ENCODE peak calls at places on chromosomes 4 and X, in four cellular contexts. B is suprapubic skin, Q is transverse colon, D is endothelial cell of umbilical vein. K is an unnamed sample.

GRCh38 chr4:76803522-76803921 is 94.4 kb downstream of the SOWAHB start:
- DNase-seq in B (no peak), D (peak; percentile 89), Q (no peak), K (no peak)

GRCh38 chr4:113760094-113760851 is 1.3 kb downstream of the CAMK2D start:
- DNase-seq in B (peak; percentile 71), D (peak; percentile 67), Q (peak; percentile 45), K (no peak)

GRCh38 chr4:70754990-70755688 is 33.4 kb downstream of the RUFY3 start:
- DNase-seq in D (no peak), B (no peak), Q (no peak), K (no peak)

GRCh38 chr4:124262211-124263179 is 450.0 kb downstream of the ANKRD50 start:
- DNase-seq in Q (peak; percentile 56), B (peak; percentile 67), D (peak; percentile 86), K (peak; percentile 50)

GRCh38 chrX:39477438-39478120 is 620.2 kb downstream of the BCOR start:
- DNase-seq in Q (peak; percentile 35), D (peak; percentile 2), B (peak; percentile 69), K (no peak)

GRCh38 chr4:60611762-60612496 is 588.2 kb upstream of the ADGRL3 start:
- DNase-seq in D (no peak), B (no peak), Q (no peak), K (no peak)

GRCh38 chr4:168652818-168653217 is 156.0 kb downstream of the PALLD start:
- DNase-seq in Q (no peak), D (no peak), B (no peak), K (no peak)

GRCh38 chr4:23001478-23001877 is 308.7 kb downstream of the GBA3 start:
- DNase-seq in B (no peak), D (no peak), Q (no peak), K (no peak)

GRCh38 chr4:15327311-15328298 is 100.2 kb upstream of the C1QTNF7 start:
- DNase-seq in B (no peak), Q (no peak), D (no peak), K (no peak)

GRCh38 chr4:110309686-110310085 is 111.3 kb upstream of the ELOVL6 start:
- DNase-seq in Q (no peak), D (no peak), B (no peak), K (no peak)

GRCh38 chrX:3666975-3667374 is 46.5 kb downstream of the PRKX start:
- DNase-seq in D (no peak), B (no peak), Q (no peak), K (no peak)

GRCh38 chr4:108693211-108693610 is 42.8 kb downstream of the OSTC start:
- DNase-seq in B (no peak), Q (no peak), D (no peak), K (no peak)

GRCh38 chr4:133102612-133103409 is 46.3 kb upstream of the PCDH10 start:
- DNase-seq in B (no peak), D (no peak), Q (no peak), K (no peak)

GRCh38 chr4:153527690-153528089 is 61.5 kb downstream of the TMEM131L start:
- DNase-seq in B (no peak), Q (no peak), D (no peak), K (no peak)

GRCh38 chr4:177726111-177726510 is 283.9 kb upstream of the AGA start:
- DNase-seq in Q (no peak), B (no peak), D (no peak), K (no peak)

GRCh38 chr4:121863787-121864186 is 6.5 kb downstream of the BBS7 start:
- DNase-seq in D (no peak), B (no peak), Q (no peak), K (no peak)

GRCh38 chr4:140719022-140719421 is 37.2 kb downstream of the TBC1D9 start:
- DNase-seq in Q (no peak), D (peak; percentile 62), B (no peak), K (no peak)

GRCh38 chrX:46837543-46838481 is 969 bp downstream of the RP2 start:
- DNase-seq in Q (no peak), D (peak; percentile 43), B (no peak), K (no peak)

DNA sequence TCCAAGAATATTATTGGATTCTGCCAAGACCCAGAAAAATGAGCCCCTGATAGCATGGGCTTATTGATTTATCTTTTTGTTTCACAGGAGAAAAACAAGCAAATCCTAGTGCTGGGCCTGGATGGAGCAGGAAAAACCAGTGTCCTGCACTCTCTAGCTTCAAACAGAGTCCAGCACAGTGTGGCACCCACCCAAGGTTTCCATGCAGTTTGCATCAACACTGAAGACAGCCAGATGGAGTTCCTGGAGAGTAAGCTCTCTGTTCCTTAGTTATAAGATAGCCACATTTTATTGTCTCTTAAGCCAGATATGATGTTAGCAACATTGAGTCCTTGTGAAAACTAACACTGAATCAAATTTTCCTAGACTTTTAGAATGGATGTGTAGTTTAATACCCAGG is 5.5 kb downstream of the ARL9 start:
- DNase-seq in Q (peak; percentile 13), D (no peak), B (no peak), K (no peak)
- TF ChIP-seq POLR2AphosphoS5 in Q (no peak), D (no peak), B (no peak), K (no peak)

GRCh38 chr4:80471701-80472100 is 136.2 kb downstream of the CFAP299 start:
- DNase-seq in Q (peak; percentile 62), B (no peak), D (no peak), K (peak; percentile 60)

GRCh38 chr4:80463509-80463908 is 128.0 kb downstream of the CFAP299 start:
- DNase-seq in Q (no peak), D (no peak), B (no peak), K (no peak)

GRCh38 chr4:80465238-80465637 is 129.7 kb downstream of the CFAP299 start:
- DNase-seq in D (no peak), Q (no peak), B (no peak), K (no peak)

GRCh38 chr4:80462537-80463207 is 127.1 kb downstream of the CFAP299 start:
- DNase-seq in D (no peak), Q (no peak), B (no peak), K (no peak)

GRCh38 chr4:80466618-80467017 is 131.1 kb downstream of the CFAP299 start:
- DNase-seq in B (no peak), Q (no peak), D (no peak), K (no peak)
- TF ChIP-seq POLR2A in B (no peak), Q (no peak), D (no peak), K (no peak)

GRCh38 chr4:56821394-56822263 is at the start of gene SPINK2:
- DNase-seq in B (no peak), D (no peak), Q (peak; percentile 63), K (no peak)
- TF ChIP-seq POLR2AphosphoS5 in B (no peak), D (no peak), Q (no peak), K (no peak)

DNA sequence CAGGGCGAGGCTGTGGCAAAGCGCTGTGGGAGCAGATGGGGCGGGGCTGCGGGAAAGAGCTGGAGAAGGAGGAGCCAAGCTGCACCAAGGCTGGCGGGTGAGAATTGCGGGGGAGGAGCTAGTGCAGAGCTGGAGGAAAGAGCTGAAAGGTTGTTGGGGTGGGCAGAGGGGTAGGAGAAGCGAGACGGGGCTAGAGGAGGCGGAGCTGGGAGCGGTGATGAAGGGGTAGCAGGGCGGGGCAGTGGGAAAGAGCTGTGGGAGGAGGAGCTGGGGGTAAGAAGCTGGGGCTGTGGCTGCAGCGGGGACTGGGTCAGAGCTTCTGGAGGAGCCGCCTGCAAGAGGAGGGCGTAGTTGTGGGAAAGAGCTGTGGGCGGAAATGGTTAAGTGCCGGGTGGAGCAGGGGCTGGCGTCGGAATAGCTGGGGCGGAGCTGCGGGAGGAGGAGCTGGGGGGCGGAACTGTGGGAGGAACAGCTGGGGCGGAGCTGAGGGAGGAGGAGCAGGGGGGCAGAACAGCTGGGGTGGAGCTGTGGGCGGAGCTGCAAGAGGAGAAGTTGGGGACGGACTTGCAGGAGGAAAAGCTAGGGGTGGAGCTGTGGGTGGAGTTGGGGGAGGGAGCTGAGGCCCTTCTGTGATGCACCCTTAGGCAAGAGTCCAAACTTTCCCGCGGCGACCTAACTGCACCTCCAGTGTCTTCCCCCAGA is 1.9 kb upstream of the EOLA2 start:
- DNase-seq in D (peak; percentile 95), Q (peak; percentile 95), B (peak; percentile 97), K (peak; percentile 92)
- TF ChIP-seq POLR2A in D (peak; percentile 74), Q (peak; percentile 89), B (no peak), K (no peak)

GRCh38 chrX:49163555-49164419 is 1.2 kb downstream of the MAGIX start:
- DNase-seq in Q (peak; percentile 88), D (peak; percentile 80), B (peak; percentile 92), K (peak; percentile 82)
- TF ChIP-seq POLR2AphosphoS5 in Q (peak; percentile 54), D (peak; percentile 49), B (no peak), K (no peak)

DNA sequence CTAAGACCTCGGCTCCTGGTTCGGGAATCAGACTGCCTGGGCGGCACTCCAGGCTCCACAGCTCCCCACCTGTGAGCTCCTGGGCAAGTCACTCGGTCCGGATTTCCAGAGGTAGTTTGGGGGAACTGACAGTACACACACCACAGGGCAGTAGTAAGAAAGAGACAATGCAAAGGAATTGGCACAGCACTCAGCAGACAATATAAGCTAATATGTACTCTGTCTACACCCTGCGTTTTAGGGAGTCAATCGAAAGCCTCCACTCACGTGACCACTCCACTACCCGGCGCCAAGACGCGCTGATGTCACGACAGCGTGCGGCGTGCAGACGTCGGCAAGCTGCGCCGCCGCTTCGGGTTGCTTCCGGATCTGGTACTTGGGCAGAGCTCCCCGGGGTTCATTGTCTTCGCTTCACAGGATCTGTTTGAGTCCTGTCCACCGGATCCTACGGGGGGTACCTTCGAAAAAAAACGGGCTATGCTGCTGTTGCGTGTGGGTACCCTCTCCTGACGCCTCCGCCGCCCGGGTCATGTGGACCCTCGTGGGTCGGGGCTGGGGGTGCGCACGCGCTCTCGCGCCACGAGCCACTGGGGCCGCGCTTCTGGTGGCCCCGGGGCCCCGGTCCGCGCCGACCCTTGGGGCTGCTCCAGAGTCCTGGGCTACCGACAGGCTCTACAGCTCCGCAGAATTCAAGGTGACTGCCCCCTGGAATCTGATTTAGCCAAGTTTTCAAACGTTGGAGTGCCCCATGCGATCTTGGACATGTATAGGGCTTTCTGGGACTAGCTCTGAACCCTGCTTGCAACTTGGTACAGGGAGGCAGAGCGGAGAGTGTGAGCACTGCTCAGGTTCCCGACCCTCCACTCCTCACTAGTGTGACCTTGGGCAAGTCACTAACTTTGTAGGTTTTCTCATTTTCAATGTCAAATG is at the start of gene GUF1:
- DNase-seq in B (peak; percentile 90), Q (peak; percentile 92), D (peak; percentile 93), K (peak; percentile 85)
- TF ChIP-seq POLR2A in B (peak; percentile 44), Q (peak; percentile 81), D (peak; percentile 93), K (peak; percentile 47)